ENCODE peak calls at places on chromosomes 2 and 18, in seven cellular contexts. One of them, this sample, is unnamed.

GRCh38 chr2:98736464-98736889 is 5.5 kb upstream of the MGAT4A start:
- DNase-seq in CD8-positive, alpha-beta T cell: no peak
- DNase-seq in fibroblast of pulmonary artery: no peak
- DNase-seq in tibial artery: no peak
- DNase-seq in OCI-LY7: no peak
- DNase-seq in Calu3: no peak
- DNase-seq in IMR-90: no peak
- DNase-seq in this sample: no peak

GRCh38 chr2:28990445-28990844 is 9.3 kb downstream of the TOGARAM2 start:
- DNase-seq in CD8-positive, alpha-beta T cell: no peak
- DNase-seq in fibroblast of pulmonary artery: no peak
- DNase-seq in tibial artery: no peak
- DNase-seq in OCI-LY7: no peak
- DNase-seq in Calu3: no peak
- DNase-seq in IMR-90: no peak
- DNase-seq in this sample: no peak

GRCh38 chr2:220282221-220282620 is 654.8 kb downstream of the SLC4A3 start:
- DNase-seq in CD8-positive, alpha-beta T cell: no peak
- DNase-seq in fibroblast of pulmonary artery: no peak
- DNase-seq in tibial artery: no peak
- DNase-seq in OCI-LY7: no peak
- DNase-seq in Calu3: no peak
- DNase-seq in IMR-90: no peak
- DNase-seq in this sample: no peak

GRCh38 chr18:63132819-63133200 is 186.8 kb downstream of the BCL2 start:
- DNase-seq in CD8-positive, alpha-beta T cell: no peak
- DNase-seq in fibroblast of pulmonary artery: no peak
- DNase-seq in tibial artery: no peak
- DNase-seq in OCI-LY7: no peak
- DNase-seq in Calu3: no peak
- DNase-seq in IMR-90: no peak
- DNase-seq in this sample: no peak

GRCh38 chr2:219289537-219290361 is 10.6 kb downstream of the DNAJB2 start:
- DNase-seq in CD8-positive, alpha-beta T cell: no peak
- DNase-seq in fibroblast of pulmonary artery: peak
- DNase-seq in tibial artery: peak
- DNase-seq in OCI-LY7: no peak
- DNase-seq in Calu3: peak
- DNase-seq in IMR-90: peak
- DNase-seq in this sample: peak

GRCh38 chr2:42369551-42370229 is 8.7 kb upstream of the COX7A2L start:
- DNase-seq in CD8-positive, alpha-beta T cell: no peak
- DNase-seq in fibroblast of pulmonary artery: no peak
- DNase-seq in tibial artery: no peak
- DNase-seq in OCI-LY7: peak
- DNase-seq in Calu3: no peak
- DNase-seq in IMR-90: no peak
- DNase-seq in this sample: no peak

GRCh38 chr2:137255345-137255744 is 490.0 kb downstream of the THSD7B start:
- DNase-seq in CD8-positive, alpha-beta T cell: no peak
- DNase-seq in fibroblast of pulmonary artery: no peak
- DNase-seq in tibial artery: no peak
- DNase-seq in OCI-LY7: no peak
- DNase-seq in Calu3: no peak
- DNase-seq in IMR-90: no peak
- DNase-seq in this sample: no peak

GRCh38 chr2:206084468-206084869 is 1.5 kb downstream of the INO80D start:
- DNase-seq in CD8-positive, alpha-beta T cell: peak
- DNase-seq in fibroblast of pulmonary artery: peak
- DNase-seq in tibial artery: peak
- DNase-seq in OCI-LY7: peak
- DNase-seq in Calu3: peak
- DNase-seq in IMR-90: peak
- DNase-seq in this sample: peak

GRCh38 chr18:21689736-21690135 is 14.8 kb downstream of the ABHD3 start:
- DNase-seq in CD8-positive, alpha-beta T cell: no peak
- DNase-seq in fibroblast of pulmonary artery: no peak
- DNase-seq in tibial artery: no peak
- DNase-seq in OCI-LY7: no peak
- DNase-seq in Calu3: no peak
- DNase-seq in IMR-90: no peak
- DNase-seq in this sample: no peak

DNA sequence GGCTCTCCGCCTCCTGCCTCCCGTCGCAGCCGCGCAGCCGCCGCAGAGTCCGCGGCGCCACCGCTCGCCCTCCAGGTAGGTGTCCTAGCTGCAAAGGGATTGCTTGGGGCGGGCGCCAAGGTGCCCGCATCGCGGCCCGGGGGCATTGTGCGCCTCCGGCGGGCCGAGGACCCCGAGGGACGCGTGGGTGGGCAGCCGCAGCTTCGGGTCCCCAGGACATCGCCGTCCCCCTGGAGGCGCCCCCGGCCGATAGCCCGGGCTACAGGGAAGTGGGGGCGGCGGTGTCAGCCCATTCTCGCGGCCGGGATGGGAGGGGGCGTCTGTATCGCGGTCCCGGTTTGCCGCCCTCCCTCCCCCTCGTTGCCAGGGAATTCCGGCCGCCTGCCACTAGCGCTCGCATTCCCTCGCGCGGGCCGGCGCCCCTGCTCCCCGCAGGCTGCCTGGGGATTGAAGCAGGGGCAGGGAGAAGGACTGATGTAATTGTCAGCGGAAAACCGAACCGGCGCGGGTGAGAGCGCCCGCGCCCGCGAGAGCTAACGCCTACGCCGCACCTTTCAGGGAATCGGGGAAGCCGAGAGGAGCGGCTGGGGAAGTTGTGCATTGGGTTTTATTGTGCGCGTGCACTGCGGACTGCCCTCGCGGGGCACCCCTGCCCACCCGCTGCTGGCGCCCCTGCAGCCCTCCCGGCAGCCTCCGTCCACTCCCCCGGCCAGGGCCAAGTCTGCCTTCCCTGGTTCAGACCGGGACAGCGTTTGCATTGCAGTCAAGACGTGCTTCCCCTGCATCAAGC is 483 bp downstream of the OSBPL6 start:
- DNase-seq in CD8-positive, alpha-beta T cell: no peak
- DNase-seq in fibroblast of pulmonary artery: peak
- DNase-seq in tibial artery: peak
- DNase-seq in OCI-LY7: no peak
- DNase-seq in Calu3: peak
- DNase-seq in IMR-90: peak
- DNase-seq in this sample: no peak
- TF ChIP-seq CTCF in CD8-positive, alpha-beta T cell: no peak
- TF ChIP-seq CTCF in fibroblast of pulmonary artery: no peak
- TF ChIP-seq CTCF in tibial artery: no peak
- TF ChIP-seq CTCF in OCI-LY7: no peak
- TF ChIP-seq CTCF in Calu3: peak
- TF ChIP-seq CTCF in IMR-90: no peak
- TF ChIP-seq CTCF in this sample: no peak

GRCh38 chr2:21467280-21467818 is 343.6 kb downstream of the TDRD15 start:
- DNase-seq in CD8-positive, alpha-beta T cell: no peak
- DNase-seq in fibroblast of pulmonary artery: no peak
- DNase-seq in tibial artery: no peak
- DNase-seq in OCI-LY7: no peak
- DNase-seq in Calu3: no peak
- DNase-seq in IMR-90: no peak
- DNase-seq in this sample: no peak
- TF ChIP-seq CTCF in CD8-positive, alpha-beta T cell: no peak
- TF ChIP-seq CTCF in fibroblast of pulmonary artery: no peak
- TF ChIP-seq CTCF in tibial artery: no peak
- TF ChIP-seq CTCF in OCI-LY7: no peak
- TF ChIP-seq CTCF in Calu3: no peak
- TF ChIP-seq CTCF in IMR-90: no peak
- TF ChIP-seq CTCF in this sample: no peak

GRCh38 chr2:181054843-181055242 is 74.4 kb downstream of the UBE2E3 start:
- DNase-seq in CD8-positive, alpha-beta T cell: no peak
- DNase-seq in fibroblast of pulmonary artery: no peak
- DNase-seq in tibial artery: no peak
- DNase-seq in OCI-LY7: no peak
- DNase-seq in Calu3: no peak
- DNase-seq in IMR-90: peak
- DNase-seq in this sample: no peak

GRCh38 chr2:181054256-181054655 is 73.9 kb downstream of the UBE2E3 start:
- DNase-seq in CD8-positive, alpha-beta T cell: no peak
- DNase-seq in fibroblast of pulmonary artery: no peak
- DNase-seq in tibial artery: no peak
- DNase-seq in OCI-LY7: no peak
- DNase-seq in Calu3: no peak
- DNase-seq in IMR-90: no peak
- DNase-seq in this sample: no peak

GRCh38 chr2:181063696-181064095 is 83.3 kb downstream of the UBE2E3 start:
- DNase-seq in CD8-positive, alpha-beta T cell: no peak
- DNase-seq in fibroblast of pulmonary artery: no peak
- DNase-seq in tibial artery: no peak
- DNase-seq in OCI-LY7: no peak
- DNase-seq in Calu3: no peak
- DNase-seq in IMR-90: peak
- DNase-seq in this sample: no peak

DNA sequence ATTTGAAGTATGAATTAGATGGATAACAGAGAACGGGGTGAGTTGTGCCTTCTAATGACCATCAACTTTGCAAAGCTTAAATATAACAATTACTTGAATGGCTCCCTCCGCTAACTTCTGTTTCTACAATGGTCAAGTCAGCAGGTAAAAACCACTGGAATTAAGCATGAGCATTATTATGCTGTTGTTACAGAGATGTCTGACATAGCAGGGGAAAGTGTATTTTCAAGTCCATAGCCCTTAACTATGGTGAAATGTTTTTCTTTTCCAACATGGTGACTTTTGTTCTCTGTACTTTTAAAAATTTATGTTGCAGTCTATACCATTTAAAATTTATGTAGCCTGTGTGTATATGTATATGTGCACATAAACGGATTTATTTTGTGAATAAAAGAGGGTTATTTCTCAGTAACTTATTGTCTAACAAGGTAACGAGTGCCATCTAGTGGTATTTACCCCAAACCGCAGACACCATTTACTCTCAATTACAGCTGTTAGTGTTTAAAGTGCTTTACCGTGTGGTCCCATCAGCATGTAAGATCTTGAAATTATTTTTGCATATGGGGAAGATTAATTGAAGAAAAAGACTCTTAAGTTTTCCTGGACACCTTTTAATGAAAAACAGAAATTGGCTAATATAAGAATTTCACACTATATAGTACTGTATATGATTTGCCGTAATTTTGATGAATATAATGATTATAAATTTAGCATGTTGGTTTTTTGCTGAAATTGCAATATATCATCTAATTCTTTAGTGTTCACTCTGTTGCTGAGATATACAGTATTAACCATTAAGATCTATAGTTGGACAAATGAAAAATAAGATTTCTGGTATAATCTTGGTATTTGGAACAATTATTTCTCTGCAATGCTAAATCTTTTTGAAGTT is 78.2 kb downstream of the UBE2E3 start:
- DNase-seq in CD8-positive, alpha-beta T cell: peak
- DNase-seq in fibroblast of pulmonary artery: peak
- DNase-seq in tibial artery: peak
- DNase-seq in OCI-LY7: peak
- DNase-seq in Calu3: peak
- DNase-seq in IMR-90: peak
- DNase-seq in this sample: no peak
- TF ChIP-seq CTCF in CD8-positive, alpha-beta T cell: peak
- TF ChIP-seq CTCF in fibroblast of pulmonary artery: peak
- TF ChIP-seq CTCF in tibial artery: peak
- TF ChIP-seq CTCF in OCI-LY7: peak
- TF ChIP-seq CTCF in Calu3: peak
- TF ChIP-seq CTCF in IMR-90: peak
- TF ChIP-seq CTCF in this sample: peak

GRCh38 chr2:74077636-74078035 is 70.1 kb downstream of the BOLA3 start:
- DNase-seq in CD8-positive, alpha-beta T cell: no peak
- DNase-seq in fibroblast of pulmonary artery: no peak
- DNase-seq in tibial artery: no peak
- DNase-seq in OCI-LY7: no peak
- DNase-seq in Calu3: no peak
- DNase-seq in IMR-90: no peak
- DNase-seq in this sample: no peak

GRCh38 chr2:74081030-74081429 is 66.7 kb downstream of the BOLA3 start:
- DNase-seq in CD8-positive, alpha-beta T cell: no peak
- DNase-seq in fibroblast of pulmonary artery: no peak
- DNase-seq in tibial artery: no peak
- DNase-seq in OCI-LY7: no peak
- DNase-seq in Calu3: no peak
- DNase-seq in IMR-90: peak
- DNase-seq in this sample: no peak

GRCh38 chr2:74078467-74078866 is 69.2 kb downstream of the BOLA3 start:
- DNase-seq in CD8-positive, alpha-beta T cell: no peak
- DNase-seq in fibroblast of pulmonary artery: no peak
- DNase-seq in tibial artery: no peak
- DNase-seq in OCI-LY7: no peak
- DNase-seq in Calu3: no peak
- DNase-seq in IMR-90: no peak
- DNase-seq in this sample: no peak

GRCh38 chr2:74079522-74080341 is 68.0 kb downstream of the BOLA3 start:
- DNase-seq in CD8-positive, alpha-beta T cell: no peak
- DNase-seq in fibroblast of pulmonary artery: no peak
- DNase-seq in tibial artery: no peak
- DNase-seq in OCI-LY7: peak
- DNase-seq in Calu3: no peak
- DNase-seq in IMR-90: peak
- DNase-seq in this sample: no peak

DNA sequence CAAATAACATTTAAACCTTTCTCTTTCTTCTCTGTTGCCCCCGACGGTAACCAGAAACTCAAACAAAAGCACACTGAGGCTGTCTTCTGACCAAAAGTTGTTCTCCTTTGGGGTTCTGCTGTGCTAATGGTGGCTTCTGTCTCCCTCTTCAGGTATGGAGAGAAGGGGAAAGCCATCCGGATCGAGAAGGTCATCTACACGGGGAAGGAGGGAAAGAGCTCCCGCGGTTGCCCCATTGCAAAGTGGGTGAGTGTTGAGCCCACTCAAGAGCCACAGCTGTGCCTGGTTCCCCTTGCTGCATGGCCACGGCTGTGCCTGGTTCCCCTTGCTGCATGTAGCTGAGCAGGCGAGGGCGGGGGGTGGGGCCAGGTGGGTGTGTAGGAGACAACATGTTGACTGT is 67.4 kb downstream of the BOLA3 start:
- DNase-seq in CD8-positive, alpha-beta T cell: no peak
- DNase-seq in fibroblast of pulmonary artery: no peak
- DNase-seq in tibial artery: no peak
- DNase-seq in OCI-LY7: peak
- DNase-seq in Calu3: no peak
- DNase-seq in IMR-90: no peak
- DNase-seq in this sample: no peak
- TF ChIP-seq CTCF in CD8-positive, alpha-beta T cell: no peak
- TF ChIP-seq CTCF in fibroblast of pulmonary artery: peak
- TF ChIP-seq CTCF in tibial artery: no peak
- TF ChIP-seq CTCF in OCI-LY7: peak
- TF ChIP-seq CTCF in Calu3: no peak
- TF ChIP-seq CTCF in IMR-90: no peak
- TF ChIP-seq CTCF in this sample: no peak

DNA sequence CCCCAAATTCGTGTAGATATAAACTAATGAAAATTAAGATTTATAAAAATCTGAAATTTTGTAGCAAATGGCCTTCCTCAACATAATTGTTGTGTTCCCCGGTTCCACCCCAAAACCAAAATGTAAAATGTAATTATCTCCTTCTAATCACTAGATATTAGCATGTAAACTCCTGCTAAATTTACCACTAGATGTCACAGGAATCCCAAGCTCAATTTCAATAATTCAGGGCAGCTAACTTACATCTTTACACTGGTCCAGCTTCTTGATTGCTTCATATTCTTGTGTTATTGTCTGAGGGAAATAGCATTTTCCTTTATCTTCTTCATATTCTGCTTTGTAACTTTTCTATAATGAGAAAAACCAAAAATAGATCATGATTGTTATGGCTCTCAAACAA is 42.7 kb downstream of the NEB start:
- DNase-seq in CD8-positive, alpha-beta T cell: no peak
- DNase-seq in fibroblast of pulmonary artery: peak
- DNase-seq in tibial artery: no peak
- DNase-seq in OCI-LY7: no peak
- DNase-seq in Calu3: no peak
- DNase-seq in IMR-90: no peak
- DNase-seq in this sample: no peak
- TF ChIP-seq CTCF in CD8-positive, alpha-beta T cell: no peak
- TF ChIP-seq CTCF in fibroblast of pulmonary artery: no peak
- TF ChIP-seq CTCF in tibial artery: no peak
- TF ChIP-seq CTCF in OCI-LY7: no peak
- TF ChIP-seq CTCF in Calu3: no peak
- TF ChIP-seq CTCF in IMR-90: no peak
- TF ChIP-seq CTCF in this sample: no peak

This sample was measured in dorsolateral prefrontal cortex.